ENCODE peak calls at places on chromosomes 11 and 22, in four cellular contexts. M, X, T and U are unnamed samples.

GRCh38 chr11:67179892-67180490 is 60.9 kb downstream of the KDM2A start:
- DNase-seq in X (peak; percentile 49), T (no peak), M (no peak), U (no peak)

GRCh38 chr11:73171762-73172161 is 29.6 kb upstream of the FCHSD2 start:
- DNase-seq in T (no peak), M (no peak), X (no peak), U (no peak)

GRCh38 chr22:39735776-39736175 is 157.8 kb downstream of the ENTHD1 start:
- DNase-seq in X (no peak), T (no peak), M (no peak), U (no peak)

GRCh38 chr22:24541681-24542515 is 13.0 kb downstream of the GUCD1 start:
- DNase-seq in M (no peak), T (no peak), X (no peak), U (no peak)

GRCh38 chr11:57971272-57972012 is 52.2 kb upstream of the OR9Q1 start:
- DNase-seq in T (no peak), M (no peak), X (no peak), U (no peak)

GRCh38 chr11:36360318-36360717 is 64.2 kb downstream of the PRR5L start:
- DNase-seq in T (no peak), M (no peak), X (no peak), U (no peak)

GRCh38 chr22:32722441-32722840 is 79.1 kb upstream of the TIMP3 start:
- DNase-seq in M (no peak), T (no peak), X (peak; percentile 9), U (no peak)

GRCh38 chr11:129277216-129277838 is 85.2 kb upstream of the ARHGAP32 start:
- DNase-seq in T (no peak), M (no peak), X (peak; percentile 11), U (no peak)

GRCh38 chr22:32909561-32910348 is 108.2 kb downstream of the TIMP3 start:
- DNase-seq in M (no peak), X (no peak), T (no peak), U (no peak)

GRCh38 chr11:12958984-12959383 is 50.1 kb upstream of the RASSF10 start:
- DNase-seq in T (no peak), X (no peak), M (no peak), U (no peak)

GRCh38 chr11:31804439-31805036 is 6.6 kb downstream of the PAX6 start:
- DNase-seq in T (no peak), X (no peak), M (no peak), U (no peak)

GRCh38 chr11:122399375-122399774 is 256.1 kb upstream of the UBASH3B start:
- DNase-seq in T (no peak), M (no peak), X (no peak), U (no peak)

GRCh38 chr11:75598264-75598663 is 36.2 kb downstream of the SERPINH1 start:
- DNase-seq in X (peak; percentile 30), M (no peak), T (no peak), U (no peak)

GRCh38 chr11:60124802-60125432 is 36.5 kb downstream of the MS4A2 start:
- DNase-seq in X (no peak), T (no peak), M (no peak), U (no peak)

GRCh38 chr22:25039754-25040153 is 87.2 kb downstream of the KIAA1671 start:
- DNase-seq in M (no peak), X (no peak), T (no peak), U (no peak)

GRCh38 chr22:33921576-33922181 is 1.4 kb upstream of the LARGE1 start:
- DNase-seq in M (no peak), X (peak; percentile 59), T (peak; percentile 65), U (no peak)

GRCh38 chr11:113596658-113597057 is 109.5 kb downstream of the TMPRSS5 start:
- DNase-seq in M (no peak), T (no peak), X (no peak), U (no peak)

GRCh38 chr11:117417856-117418255 is 90.2 kb downstream of the CEP164 start:
- DNase-seq in T (no peak), X (no peak), M (no peak), U (no peak)

GRCh38 chr11:47869548-47870393 is 21.6 kb upstream of the NUP160 start:
- DNase-seq in M (no peak), X (peak; percentile 51), T (no peak), U (no peak)

GRCh38 chr11:106409201-106409600 is 331.7 kb downstream of the AASDHPPT start:
- DNase-seq in T (no peak), M (no peak), X (no peak), U (no peak)

GRCh38 chr22:30566125-30566524 is 8.3 kb downstream of the GAL3ST1 start:
- DNase-seq in T (no peak), M (no peak), X (no peak), U (no peak)

GRCh38 chr22:25447067-25447688 is 117.3 kb upstream of the GRK3 start:
- DNase-seq in T (no peak), M (no peak), X (peak; percentile 6), U (no peak)

GRCh38 chr11:88428959-88429358 is 91.4 kb upstream of the CTSC start:
- DNase-seq in T (no peak), M (no peak), X (no peak), U (no peak)

GRCh38 chr11:95517453-95517852 is 272.1 kb downstream of the FAM76B start:
- DNase-seq in M (no peak), X (peak; percentile 64), T (no peak), U (no peak)

GRCh38 chr11:107770546-107770945 is 58.7 kb upstream of the SLN start:
- DNase-seq in X (no peak), T (no peak), M (no peak), U (no peak)

GRCh38 chr11:132126973-132127900 is 756.8 kb downstream of the NTM start:
- DNase-seq in X (peak; percentile 98), M (peak; percentile 95), T (peak; percentile 56), U (peak; percentile 74)

GRCh38 chr22:20433191-20433590 is 4.4 kb downstream of the SCARF2 start:
- DNase-seq in X (no peak), T (no peak), M (no peak), U (no peak)

GRCh38 chr22:24271406-24271760 is 752 bp downstream of the SPECC1L start:
- DNase-seq in M (no peak), X (peak; percentile 44), T (no peak), U (no peak)

GRCh38 chr22:31090217-31091085 is 9.3 kb downstream of the SMTN start:
- DNase-seq in T (peak; percentile 16), X (no peak), M (no peak), U (no peak)

GRCh38 chr22:20203142-20204099 is 52.6 kb upstream of the CCDC188 start:
- DNase-seq in X (peak; percentile 6), T (no peak), M (no peak), U (no peak)

GRCh38 chr11:68509105-68509504 is 48.6 kb downstream of the PPP6R3 start:
- DNase-seq in X (peak; percentile 62), T (no peak), M (no peak), U (peak; percentile 4)

DNA sequence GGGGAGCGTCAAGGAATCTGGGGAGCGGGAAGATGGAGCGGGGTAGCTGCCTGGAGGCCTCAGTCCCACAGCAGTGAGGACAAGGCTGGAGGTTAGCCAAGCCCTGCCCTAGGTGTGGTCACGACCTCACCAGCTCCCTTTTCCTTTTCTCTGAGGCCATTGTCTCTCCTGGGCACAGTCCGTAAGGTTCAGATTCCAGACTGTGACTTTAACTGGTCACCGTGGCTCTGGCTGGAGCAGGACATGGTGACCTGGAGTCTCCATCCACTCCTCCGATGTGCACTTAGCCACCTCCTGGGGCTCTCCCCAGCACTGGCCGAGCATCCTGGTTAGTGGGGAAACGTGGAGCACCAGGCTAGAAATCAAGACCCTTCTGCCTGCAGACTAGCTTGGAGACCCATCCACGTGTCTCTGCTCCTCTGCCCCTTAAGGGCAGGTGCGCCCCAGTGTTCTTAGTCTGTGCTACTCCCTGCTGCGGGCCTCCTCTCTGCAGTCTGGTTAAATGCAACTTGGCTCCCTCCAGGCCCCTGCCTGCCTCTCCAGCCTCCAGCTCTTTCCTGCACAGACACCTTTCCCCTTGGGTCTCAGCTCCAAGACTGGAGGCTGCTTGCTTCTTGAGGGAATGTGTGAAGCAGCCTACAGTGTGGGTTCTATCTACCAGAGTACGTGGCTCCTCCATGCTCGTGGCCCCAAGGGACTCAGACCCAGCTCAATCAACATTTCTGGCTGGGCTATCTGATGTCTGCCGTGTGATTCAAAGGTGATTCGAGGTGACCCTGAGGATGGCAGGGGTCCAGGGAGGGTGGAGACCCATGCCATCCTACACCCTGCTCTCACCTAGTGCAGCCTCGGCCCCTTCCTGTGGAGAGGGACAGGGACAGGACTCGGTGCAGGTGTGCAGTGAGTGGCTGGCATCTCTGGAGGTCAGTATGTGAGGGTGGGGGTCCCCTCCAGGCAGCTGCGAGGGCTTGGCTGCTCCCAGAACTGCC is 5.2 kb downstream of the SLC25A1 start:
- DNase-seq in M (no peak), X (no peak), T (no peak), U (no peak)
- H3K4me3 ChIP-seq in M (peak overlapping the region; percentile 98), X (peak overlapping the region; percentile 94), T (no peak overlapping the region), U (peak overlapping the region; percentile 95)

GRCh38 chr11:19777342-19778102 is 64.9 kb downstream of the NAV2 start:
- DNase-seq in M (peak; percentile 31), T (no peak), X (peak; percentile 78), U (no peak)
- H3K4me3 ChIP-seq in M (peak overlapping the region; percentile 44), T (no peak overlapping the region), X (peak overlapping the region; percentile 63), U (peak overlapping the region; percentile 53)

DNA sequence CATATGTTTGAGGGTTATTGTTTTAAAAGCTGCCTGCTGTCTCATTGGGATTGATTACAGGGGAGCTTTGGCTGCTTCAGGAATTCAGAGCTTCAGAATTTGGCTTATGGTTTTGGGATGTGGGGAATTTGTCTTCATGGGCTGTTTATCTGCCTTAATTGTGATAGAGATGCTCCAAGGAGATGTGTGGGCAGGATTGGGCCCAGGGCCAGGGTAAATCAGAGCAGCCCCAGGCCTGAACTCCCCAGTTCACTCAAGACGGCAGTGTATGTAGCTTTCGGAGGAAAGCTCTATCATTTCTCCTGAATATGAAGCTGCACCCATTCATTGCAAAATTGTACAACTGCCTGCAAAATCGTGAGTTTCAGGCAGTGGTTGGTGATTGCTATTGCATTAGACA is 88.5 kb downstream of the ALX4 start:
- DNase-seq in M (no peak), T (no peak), X (peak; percentile 40), U (no peak)
- H3K4me3 ChIP-seq in M (no peak overlapping the region), T (no peak overlapping the region), X (no peak overlapping the region), U (no peak overlapping the region)

GRCh38 chr11:78428773-78429172 is 11.2 kb upstream of the GAB2 start:
- DNase-seq in M (no peak), X (no peak), T (no peak), U (no peak)

GRCh38 chr11:78429667-78430066 is 12.0 kb upstream of the GAB2 start:
- DNase-seq in M (no peak), T (no peak), X (no peak), U (no peak)

GRCh38 chr11:78429209-78429608 is 11.6 kb upstream of the GAB2 start:
- DNase-seq in T (no peak), X (no peak), M (no peak), U (no peak)

GRCh38 chr11:78427615-78428272 is 10.1 kb upstream of the GAB2 start:
- DNase-seq in X (no peak), T (no peak), M (no peak), U (no peak)

DNA sequence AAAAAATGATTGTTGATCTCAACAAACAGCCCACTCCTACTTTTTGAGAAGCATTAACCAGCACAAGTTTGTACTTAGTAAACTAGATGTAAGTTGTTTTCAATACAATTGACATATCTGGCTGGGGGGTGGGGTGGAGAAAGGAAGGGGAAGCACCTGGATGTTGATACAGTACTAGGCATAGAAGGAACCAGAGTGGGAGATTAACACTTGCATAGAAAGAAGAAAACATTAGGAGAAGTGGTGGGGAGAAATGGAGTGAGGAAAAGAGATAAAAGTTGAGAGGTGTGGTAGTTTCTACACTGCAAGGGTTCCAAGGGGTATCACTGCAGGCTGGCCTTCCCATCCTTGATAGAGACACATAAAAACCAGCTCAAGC is 10.6 kb upstream of the GAB2 start:
- DNase-seq in X (no peak), M (no peak), T (no peak), U (no peak)
- H3K4me3 ChIP-seq in X (no peak overlapping the region), M (no peak overlapping the region), T (no peak overlapping the region), U (no peak overlapping the region)